ENCODE peak calls at places on chromosomes 16 and 17, in eight cellular contexts. J is GM12892, S is NCI-H1436, T is Caco-2, R is stomach, P is choroid plexus epithelial cell, Z is heart right ventricle, X is NAMALWA. L is an unnamed sample.
A peak's percentile ranks its signal among the peaks of the same experiment; 100 is the strongest.

GRCh38 chr17:2042355-2042929 is 620 bp downstream of the OVCA2 start:
- DNase-seq in J (no peak), S (no peak), T (no peak), R (no peak), P (peak; percentile 78), Z (no peak), X (no peak), L (no peak)

GRCh38 chr17:40664582-40665333 is at the start of gene KRT222:
- DNase-seq in J (no peak), S (no peak), T (no peak), R (no peak), P (no peak), Z (no peak), X (no peak), L (no peak)

GRCh38 chr17:1126801-1127550 is 52.8 kb downstream of the ABR start:
- DNase-seq in J (no peak), S (no peak), T (no peak), R (no peak), P (no peak), Z (no peak), X (no peak), L (no peak)

GRCh38 chr17:45364531-45365390 is 47.9 kb upstream of the MAP3K14 start:
- DNase-seq in J (no peak), S (peak; percentile 89), T (no peak), R (no peak), P (peak; percentile 63), Z (no peak), X (no peak), L (no peak)

GRCh38 chr16:12354296-12354818 is 377.8 kb downstream of the SNX29 start:
- DNase-seq in J (no peak), S (no peak), T (no peak), R (no peak), P (no peak), Z (no peak), X (no peak), L (no peak)

GRCh38 chr16:75801307-75801706 is 75.0 kb upstream of the CPHXL start:
- DNase-seq in J (no peak), S (no peak), T (no peak), R (no peak), P (peak; percentile 5), Z (no peak), X (peak; percentile 30), L (no peak)

GRCh38 chr17:4405038-4405669 is 28.6 kb upstream of the SPNS3 start:
- DNase-seq in J (no peak), S (no peak), T (no peak), R (no peak), P (no peak), Z (no peak), X (no peak), L (no peak)

GRCh38 chr16:29665294-29666077 is 2.4 kb downstream of the SPN start:
- DNase-seq in J (no peak), S (no peak), T (no peak), R (no peak), P (no peak), Z (no peak), X (peak; percentile 26), L (no peak)

GRCh38 chr16:48596326-48596725 is 13.7 kb downstream of the N4BP1 start:
- DNase-seq in J (no peak), S (no peak), T (no peak), R (no peak), P (no peak), Z (no peak), X (no peak), L (no peak)

GRCh38 chr17:39920218-39921210 is 2.1 kb upstream of the GSDMB start:
- DNase-seq in J (peak; percentile 54), S (no peak), T (no peak), R (no peak), P (no peak), Z (no peak), X (no peak), L (no peak)

GRCh38 chr16:66295761-66296546 is 70.5 kb upstream of the CDH5 start:
- DNase-seq in J (no peak), S (no peak), T (peak; percentile 47), R (peak; percentile 10), P (no peak), Z (no peak), X (no peak), L (no peak)

GRCh38 chr17:2697611-2698162 is 13.9 kb downstream of the CLUH start:
- DNase-seq in J (peak; percentile 28), S (no peak), T (peak; percentile 34), R (no peak), P (no peak), Z (no peak), X (no peak), L (no peak)

GRCh38 chr16:20774703-20775362 is 11.0 kb downstream of the ACSM3 start:
- DNase-seq in J (peak; percentile 29), S (peak; percentile 20), T (peak; percentile 69), R (peak; percentile 85), P (peak; percentile 82), Z (peak; percentile 32), X (peak; percentile 80), L (peak; percentile 33)

GRCh38 chr17:55172612-55173011 is 92.1 kb upstream of the HLF start:
- DNase-seq in J (no peak), S (no peak), T (no peak), R (no peak), P (no peak), Z (no peak), X (no peak), L (no peak)

GRCh38 chr16:57255686-57256415 is 10.8 kb downstream of the ARL2BP start:
- DNase-seq in J (no peak), S (no peak), T (peak; percentile 13), R (peak; percentile 24), P (no peak), Z (no peak), X (no peak), L (no peak)

GRCh38 chr17:47611372-47612350 is 38.1 kb upstream of the KPNB1 start:
- DNase-seq in J (no peak), S (no peak), T (no peak), R (no peak), P (peak; percentile 24), Z (no peak), X (no peak), L (peak; percentile 92)

GRCh38 chr17:79852748-79853147 is 13.5 kb upstream of the CBX4 start:
- DNase-seq in J (no peak), S (no peak), T (no peak), R (no peak), P (peak; percentile 51), Z (no peak), X (no peak), L (no peak)

GRCh38 chr16:85152414-85153030 is 40.2 kb upstream of the CIBAR2 start:
- DNase-seq in J (no peak), S (no peak), T (no peak), R (no peak), P (no peak), Z (no peak), X (peak; percentile 41), L (no peak)

GRCh38 chr17:17561408-17562144 is 29.9 kb downstream of the PEMT start:
- DNase-seq in J (no peak), S (no peak), T (no peak), R (peak; percentile 96), P (no peak), Z (no peak), X (no peak), L (peak; percentile 62)

GRCh38 chr17:78368348-78368747 is 8.5 kb upstream of the SOCS3 start:
- DNase-seq in J (no peak), S (no peak), T (no peak), R (no peak), P (no peak), Z (no peak), X (no peak), L (no peak)

GRCh38 chr17:80485846-80486245 is 9.4 kb upstream of the NPTX1 start:
- DNase-seq in J (no peak), S (peak; percentile 95), T (no peak), R (no peak), P (no peak), Z (no peak), X (peak; percentile 98), L (no peak)

GRCh38 chr16:57723170-57723569 is 12.4 kb upstream of the KATNB1 start:
- DNase-seq in J (no peak), S (no peak), T (peak; percentile 41), R (no peak), P (peak; percentile 28), Z (no peak), X (no peak), L (no peak)

GRCh38 chr17:39634384-39634871 is 2.5 kb upstream of the STARD3 start:
- DNase-seq in J (no peak), S (peak; percentile 50), T (no peak), R (no peak), P (peak; percentile 69), Z (no peak), X (peak; percentile 67), L (peak; percentile 41)

L was measured in NCI-H774.